ENCODE peak calls at places on chromosome 16, in eight cellular contexts. W is lower lobe of right lung, X is dorsolateral prefrontal cortex, H is SJSA1, T is PC-9, K is fibroblast of lung, P is body of pancreas, F is HL-60. C is an unnamed sample.

GRCh38 chr16:87562201-87562600 is 40.1 kb upstream of the JPH3 start:
- DNase-seq in T (no peak), K (no peak), W (no peak), X (no peak), F (no peak), H (no peak), P (no peak), C (no peak)

GRCh38 chr16:79169239-79169638 is 431.3 kb downstream of the MAF start:
- DNase-seq in T (no peak), X (no peak), K (peak), H (no peak), F (peak), W (no peak), P (no peak), C (no peak)

GRCh38 chr16:87542531-87543102 is 49.8 kb upstream of the ZCCHC14 start:
- DNase-seq in P (no peak), H (no peak), F (no peak), W (no peak), T (no peak), K (no peak), X (no peak), C (no peak)

GRCh38 chr16:17724242-17724898 is 253.6 kb upstream of the XYLT1 start:
- DNase-seq in P (no peak), T (no peak), F (no peak), H (no peak), K (peak), W (no peak), X (no peak), C (peak)

GRCh38 chr16:89050868-89051311 is 42.8 kb upstream of the ACSF3 start:
- DNase-seq in W (peak), K (no peak), X (no peak), H (no peak), T (no peak), F (no peak), P (no peak), C (no peak)

GRCh38 chr16:386641-387156 is 4.9 kb upstream of the PGAP6 start:
- DNase-seq in W (no peak), K (no peak), X (peak), T (no peak), H (no peak), P (no peak), F (no peak), C (no peak)

GRCh38 chr16:29857133-29857760 is 5.8 kb downstream of the CDIPT start:
- DNase-seq in W (no peak), T (no peak), K (peak), X (no peak), H (no peak), F (no peak), P (no peak), C (no peak)

GRCh38 chr16:27398894-27399853 is 2.8 kb upstream of the IL21R start:
- DNase-seq in K (no peak), F (peak), T (no peak), X (no peak), H (no peak), P (no peak), W (no peak), C (no peak)

GRCh38 chr16:54305066-54305465 is 18.5 kb upstream of the IRX3 start:
- DNase-seq in F (no peak), T (no peak), X (no peak), H (no peak), P (no peak), W (no peak), K (no peak), C (no peak)

GRCh38 chr16:23114131-23114904 is 34.9 kb downstream of the USP31 start:
- DNase-seq in X (no peak), H (no peak), P (no peak), W (no peak), K (no peak), F (no peak), T (no peak), C (no peak)

DNA sequence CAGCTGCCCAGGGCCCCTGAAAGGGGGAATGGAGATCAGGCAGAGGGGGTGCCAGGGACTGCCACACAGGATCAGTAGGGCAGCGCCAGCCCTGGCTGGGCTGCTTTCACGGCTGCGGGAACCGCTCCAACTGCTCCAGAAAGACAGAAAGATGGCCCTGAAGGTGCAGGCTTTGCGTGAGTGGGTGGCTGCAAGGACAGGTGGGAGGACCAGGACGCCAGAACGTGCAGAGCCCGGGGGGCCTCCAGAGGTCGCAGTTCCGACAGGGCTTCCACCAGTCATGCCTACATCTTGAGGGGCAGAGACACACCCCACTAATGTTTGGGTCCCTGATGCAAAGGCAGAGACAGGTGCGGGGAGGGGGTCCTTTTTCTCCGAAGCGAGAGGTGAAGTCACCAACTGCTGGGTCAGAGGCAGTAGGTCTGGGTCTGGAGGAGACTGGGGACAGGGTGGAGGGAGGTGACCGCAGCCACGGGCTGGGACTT is 790 bp upstream of the ATP6V0C start:
- DNase-seq in K (no peak), H (no peak), X (no peak), P (peak), T (no peak), F (no peak), W (peak), C (no peak)
- H3K27ac ChIP-seq in K (no peak), H (no peak), X (peak), P (peak), T (no peak), F (peak), W (peak), C (no peak)

GRCh38 chr16:85077039-85077438 is 35.2 kb downstream of the CIBAR2 start:
- DNase-seq in W (no peak), T (no peak), P (no peak), F (peak), H (no peak), K (no peak), X (no peak), C (no peak)

GRCh38 chr16:85078952-85079351 is 33.3 kb downstream of the CIBAR2 start:
- DNase-seq in H (no peak), T (no peak), X (no peak), P (no peak), F (no peak), W (no peak), K (no peak), C (no peak)

GRCh38 chr16:85078176-85078700 is 34.0 kb downstream of the CIBAR2 start:
- DNase-seq in T (no peak), X (no peak), H (no peak), P (no peak), K (no peak), W (no peak), F (peak), C (no peak)

GRCh38 chr16:85075236-85075924 is 36.9 kb downstream of the CIBAR2 start:
- DNase-seq in F (no peak), K (no peak), X (no peak), T (no peak), H (no peak), W (no peak), P (no peak), C (no peak)

DNA sequence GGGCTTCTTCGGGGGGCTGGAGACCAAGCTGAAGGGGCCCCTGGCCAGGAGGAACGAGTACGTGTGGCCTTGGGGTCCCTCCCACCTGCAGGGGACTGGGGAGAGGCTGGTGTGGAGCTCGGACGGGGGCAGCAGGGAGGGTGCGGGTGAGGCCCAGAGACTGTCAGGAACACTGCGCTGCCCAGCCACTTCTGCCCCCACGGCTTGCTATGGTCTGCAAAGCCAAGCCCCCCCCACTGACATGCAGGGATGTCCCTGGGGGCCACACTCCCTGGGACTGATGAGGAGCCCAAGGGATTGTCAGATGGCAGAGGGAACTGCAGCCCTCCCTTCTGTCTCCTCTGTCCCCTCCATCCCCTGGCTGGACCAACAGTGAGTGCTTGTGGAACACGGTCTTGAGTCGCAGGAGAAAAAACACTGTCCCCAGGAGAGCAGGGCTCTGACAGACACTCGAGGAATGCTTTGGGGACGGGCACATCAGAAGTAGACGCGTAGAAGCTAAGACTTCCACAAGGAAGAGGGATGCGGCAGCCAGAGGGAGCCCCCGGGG is 34.6 kb downstream of the CIBAR2 start:
- DNase-seq in P (no peak), W (no peak), H (no peak), K (no peak), F (no peak), T (no peak), X (no peak), C (no peak)
- H3K4me3 ChIP-seq in P (no peak), W (no peak), H (no peak), K (no peak), F (no peak), T (no peak), X (no peak), C (no peak)

GRCh38 chr16:57653936-57654335 is 14.2 kb upstream of the ADGRG3 start:
- DNase-seq in H (no peak), K (no peak), X (no peak), W (no peak), P (no peak), T (no peak), F (no peak), C (no peak)
- H3K27ac ChIP-seq in H (peak), K (no peak), X (no peak), W (no peak), P (no peak), T (no peak), F (no peak), C (no peak)

GRCh38 chr16:66520406-66521194 is 29.3 kb downstream of the TK2 start:
- DNase-seq in W (peak), T (peak), P (no peak), K (no peak), X (no peak), H (no peak), F (peak), C (no peak)
- H3K4me3 ChIP-seq in W (no peak), T (no peak), P (no peak), K (no peak), X (no peak), H (no peak), F (no peak), C (no peak)

GRCh38 chr16:71796501-71796900 is 12.1 kb downstream of the AP1G1 start:
- DNase-seq in T (no peak), K (peak), X (no peak), H (no peak), P (no peak), F (no peak), W (no peak), C (no peak)
- H3K27ac ChIP-seq in T (no peak), K (no peak), X (no peak), H (no peak), P (no peak), F (no peak), W (no peak), C (no peak)

DNA sequence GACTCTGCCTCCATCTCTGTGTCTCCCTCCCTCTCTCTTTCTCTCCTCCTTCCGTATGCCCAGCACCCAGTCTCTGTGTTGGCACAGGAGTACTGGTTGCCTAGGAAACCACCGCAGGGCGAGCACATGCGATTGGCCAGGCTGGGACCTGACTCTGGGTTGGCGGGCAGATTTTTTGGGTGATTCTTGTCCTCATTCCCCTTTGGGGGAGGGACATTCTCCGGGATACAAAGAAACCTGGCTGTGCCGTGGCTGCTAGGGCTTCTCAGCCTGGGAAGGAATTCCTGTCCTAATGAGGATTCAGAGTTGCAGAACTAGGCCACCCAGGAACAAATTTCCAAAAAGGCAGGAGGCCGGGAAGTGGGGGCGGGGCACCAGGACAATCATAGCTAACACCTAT is 168.9 kb downstream of the SHISA9 start:
- DNase-seq in K (no peak), W (no peak), F (no peak), P (peak), T (no peak), H (no peak), X (peak), C (no peak)
- H3K4me3 ChIP-seq in K (no peak), W (no peak), F (no peak), P (no peak), T (no peak), H (no peak), X (peak), C (no peak)

DNA sequence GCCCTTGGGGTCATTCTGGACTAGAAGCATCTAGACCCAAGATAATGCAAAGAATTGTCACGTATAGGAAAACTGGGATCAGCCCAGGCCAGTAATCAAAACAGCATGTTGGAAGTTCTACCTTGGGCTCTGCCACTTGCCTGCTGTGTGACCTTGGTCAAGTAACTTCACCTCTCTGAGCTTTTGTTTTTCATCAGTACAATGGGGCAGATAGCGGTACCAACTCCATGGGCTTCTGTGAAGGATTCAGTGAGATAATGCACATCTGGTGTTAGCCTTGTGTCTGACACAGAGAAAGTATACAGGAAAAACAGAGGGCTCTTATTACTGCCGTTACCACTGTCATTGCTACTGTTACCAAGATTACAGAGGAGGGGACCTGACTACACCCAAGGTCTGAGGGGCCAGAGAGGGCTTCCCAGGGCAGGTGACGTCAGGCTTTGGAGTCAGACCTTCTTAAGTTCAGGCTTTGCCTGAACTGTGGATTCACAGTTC is 24.6 kb downstream of the CMIP start:
- DNase-seq in T (no peak), H (no peak), K (no peak), F (no peak), X (no peak), P (no peak), W (no peak), C (no peak)
- H3K27ac ChIP-seq in T (peak), H (no peak), K (no peak), F (peak), X (peak), P (peak), W (peak), C (no peak)

GRCh38 chr16:49527621-49528020 is 154.0 kb downstream of the C16orf78 start:
- DNase-seq in H (no peak), X (no peak), K (no peak), W (no peak), T (no peak), P (no peak), F (no peak), C (no peak)
- H3K4me3 ChIP-seq in H (no peak), X (peak), K (no peak), W (peak), T (no peak), P (no peak), F (no peak), C (no peak)

C was measured in AG04450.